ENCODE peak calls at places on chromosomes 3 and 15, in four cellular contexts. L, S, A and R are unnamed samples.
A peak's percentile ranks its signal among the peaks of the same experiment; 100 is the strongest.

GRCh38 chr3:182920515-182921084 is 59.7 kb downstream of the DCUN1D1 start:
- DNase-seq in L (no peak), S (no peak), A (peak; percentile 12), R (no peak)

GRCh38 chr3:132253262-132253878 is 63.8 kb upstream of the ACP3 start:
- DNase-seq in L (no peak), S (no peak), A (peak; percentile 77), R (peak; percentile 61)

GRCh38 chr15:99101501-99101900 is 3.4 kb upstream of the SYNM start:
- DNase-seq in L (no peak), S (no peak), A (no peak), R (no peak)

GRCh38 chr3:171671709-171672108 is 138.6 kb downstream of the PLD1 start:
- DNase-seq in L (no peak), S (no peak), A (no peak), R (no peak)

GRCh38 chr3:77370413-77370812 is 330.5 kb downstream of the ROBO2 start:
- DNase-seq in L (no peak), S (no peak), A (peak; percentile 78), R (peak; percentile 72)

GRCh38 chr3:62939707-62940106 is 64.5 kb upstream of the CADPS start:
- DNase-seq in L (no peak), S (no peak), A (no peak), R (no peak)

GRCh38 chr3:41881233-41881821 is 80.6 kb downstream of the ULK4 start:
- DNase-seq in L (no peak), S (no peak), A (peak; percentile 73), R (peak; percentile 37)

GRCh38 chr15:97900006-97900405 is 60.5 kb upstream of the ARRDC4 start:
- DNase-seq in L (no peak), S (no peak), A (no peak), R (no peak)

GRCh38 chr3:78221796-78222195 is 1181.9 kb downstream of the ROBO2 start:
- DNase-seq in L (no peak), S (no peak), A (peak; percentile 11), R (peak; percentile 6)

GRCh38 chr15:57792729-57793449 is 86.4 kb downstream of the POLR2M start:
- DNase-seq in L (no peak), S (no peak), A (peak; percentile 61), R (no peak)

GRCh38 chr15:88071141-88071540 is 185.4 kb downstream of the NTRK3 start:
- DNase-seq in L (no peak), S (no peak), A (no peak), R (no peak)

GRCh38 chr3:46944191-46944590 is 32.4 kb downstream of the CCDC12 start:
- DNase-seq in L (no peak), S (no peak), A (no peak), R (no peak)

GRCh38 chr3:81838455-81838854 is 77.0 kb upstream of the GBE1 start:
- DNase-seq in L (no peak), S (no peak), A (no peak), R (no peak)

GRCh38 chr3:49333091-49333490 is 6.8 kb downstream of the USP4 start:
- DNase-seq in L (no peak), S (no peak), A (no peak), R (no peak)

GRCh38 chr15:24955549-24955929 is 752 bp downstream of the SNRPN start:
- DNase-seq in L (no peak), S (peak; percentile 65), A (no peak), R (no peak)

GRCh38 chr3:195030791-195031321 is 240.1 kb downstream of the XXYLT1 start:
- DNase-seq in L (no peak), S (no peak), A (peak; percentile 94), R (no peak)

GRCh38 chr15:61403884-61404283 is 174.8 kb upstream of the RORA start:
- DNase-seq in L (no peak), S (no peak), A (no peak), R (no peak)

GRCh38 chr3:45940004-45940780 is 3.1 kb upstream of the CXCR6 start:
- DNase-seq in L (no peak), S (peak; percentile 51), A (no peak), R (no peak)

GRCh38 chr3:9135930-9136525 is 113.4 kb downstream of the SRGAP3 start:
- DNase-seq in L (peak; percentile 37), S (no peak), A (no peak), R (no peak)

GRCh38 chr3:124413989-124414598 is 316.2 kb upstream of the UMPS start:
- DNase-seq in L (no peak), S (no peak), A (no peak), R (no peak)

GRCh38 chr3:1183320-1184048 is 90.7 kb downstream of the CNTN6 start:
- DNase-seq in L (no peak), S (no peak), A (no peak), R (no peak)

GRCh38 chr3:79543618-79544017 is 224.2 kb downstream of the ROBO1 start:
- DNase-seq in L (no peak), S (no peak), A (no peak), R (no peak)

GRCh38 chr15:59918994-59919951 is 84.8 kb upstream of the FOXB1 start:
- DNase-seq in L (no peak), S (no peak), A (peak; percentile 71), R (peak; percentile 55)

GRCh38 chr15:36921484-36922091 is 178.8 kb downstream of the MEIS2 start:
- DNase-seq in L (no peak), S (no peak), A (no peak), R (no peak)

GRCh38 chr15:55770261-55770660 is 27.3 kb upstream of the PRTG start:
- DNase-seq in L (no peak), S (no peak), A (no peak), R (no peak)

GRCh38 chr15:98774756-98775497 is 126.6 kb downstream of the IGF1R start:
- DNase-seq in L (no peak), S (no peak), A (no peak), R (no peak)

GRCh38 chr3:56819016-56819809 is 17.5 kb upstream of the ARHGEF3 start:
- DNase-seq in L (no peak), S (no peak), A (peak; percentile 59), R (no peak)

GRCh38 chr3:43996379-43997301 is 245.0 kb upstream of the TOPAZ1 start:
- DNase-seq in L (no peak), S (no peak), A (no peak), R (peak; percentile 41)

GRCh38 chr3:3088066-3088465 is 22.1 kb downstream of the IL5RA start:
- DNase-seq in L (no peak), S (no peak), A (no peak), R (no peak)

GRCh38 chr3:3084890-3085289 is 25.3 kb downstream of the IL5RA start:
- DNase-seq in L (no peak), S (no peak), A (no peak), R (no peak)

GRCh38 chr3:3086239-3086638 is 23.9 kb downstream of the IL5RA start:
- DNase-seq in L (no peak), S (no peak), A (no peak), R (no peak)

GRCh38 chr3:3087279-3087678 is 22.9 kb downstream of the IL5RA start:
- DNase-seq in L (no peak), S (no peak), A (no peak), R (no peak)

GRCh38 chr3:3085782-3086181 is 24.4 kb downstream of the IL5RA start:
- DNase-seq in L (no peak), S (no peak), A (no peak), R (no peak)
- TF ChIP-seq CTCF in L (no peak), S (no peak), A (no peak), R (no peak)

GRCh38 chr3:127070776-127071175 is 87.9 kb downstream of the PLXNA1 start:
- DNase-seq in L (no peak), S (peak; percentile 39), A (no peak), R (no peak)
- TF ChIP-seq CTCF in L (no peak), S (no peak), A (no peak), R (no peak)

GRCh38 chr3:186529204-186529999 is 14.8 kb downstream of the CRYGS start:
- DNase-seq in L (no peak), S (no peak), A (peak; percentile 14), R (no peak)
- TF ChIP-seq CTCF in L (peak; percentile 17), S (no peak), A (peak; percentile 14), R (peak; percentile 18)

GRCh38 chr3:121989943-121990342 is 32.1 kb downstream of the ILDR1 start:
- DNase-seq in L (no peak), S (no peak), A (peak; percentile 39), R (peak; percentile 17)
- TF ChIP-seq CTCF in L (no peak), S (no peak), A (peak; percentile 44), R (peak; percentile 16)

DNA sequence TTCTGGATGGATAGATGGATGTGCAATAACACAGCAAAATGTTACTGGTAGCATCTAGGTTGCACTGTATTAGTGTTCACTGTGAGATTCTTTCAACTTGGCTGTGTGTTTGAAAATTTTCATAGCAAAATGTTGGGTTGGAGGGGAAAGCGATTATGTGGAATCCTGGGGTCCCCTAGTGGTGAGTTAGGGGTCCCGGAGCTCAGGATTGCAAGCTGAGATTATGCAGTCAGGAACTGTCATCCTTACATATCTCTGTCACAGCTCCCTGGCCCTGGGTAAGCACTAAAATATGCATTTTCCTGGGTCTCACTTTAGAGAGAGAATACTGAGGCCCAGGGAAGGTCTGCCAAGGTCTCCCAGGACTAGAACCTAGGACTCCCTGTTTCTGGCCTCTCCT is 77.2 kb downstream of the CEMIP start:
- DNase-seq in L (no peak), S (no peak), A (peak; percentile 38), R (no peak)
- TF ChIP-seq CTCF in L (peak; percentile 57), S (no peak), A (peak; percentile 57), R (peak; percentile 61)

GRCh38 chr15:70152070-70152480 is 54.4 kb upstream of the TLE3 start:
- DNase-seq in L (no peak), S (peak; percentile 76), A (no peak), R (no peak)
- TF ChIP-seq CTCF in L (no peak), S (no peak), A (no peak), R (no peak)

GRCh38 chr3:161415506-161416231 is 44.4 kb upstream of the SPTSSB start:
- DNase-seq in L (no peak), S (no peak), A (peak; percentile 97), R (peak; percentile 87)

GRCh38 chr3:161412117-161412516 is 40.8 kb upstream of the SPTSSB start:
- DNase-seq in L (no peak), S (no peak), A (peak; percentile 98), R (peak; percentile 26)

GRCh38 chr3:161414907-161415306 is 43.6 kb upstream of the SPTSSB start:
- DNase-seq in L (no peak), S (no peak), A (no peak), R (no peak)

GRCh38 chr3:161413855-161414210 is 42.5 kb upstream of the SPTSSB start:
- DNase-seq in L (no peak), S (no peak), A (no peak), R (no peak)

DNA sequence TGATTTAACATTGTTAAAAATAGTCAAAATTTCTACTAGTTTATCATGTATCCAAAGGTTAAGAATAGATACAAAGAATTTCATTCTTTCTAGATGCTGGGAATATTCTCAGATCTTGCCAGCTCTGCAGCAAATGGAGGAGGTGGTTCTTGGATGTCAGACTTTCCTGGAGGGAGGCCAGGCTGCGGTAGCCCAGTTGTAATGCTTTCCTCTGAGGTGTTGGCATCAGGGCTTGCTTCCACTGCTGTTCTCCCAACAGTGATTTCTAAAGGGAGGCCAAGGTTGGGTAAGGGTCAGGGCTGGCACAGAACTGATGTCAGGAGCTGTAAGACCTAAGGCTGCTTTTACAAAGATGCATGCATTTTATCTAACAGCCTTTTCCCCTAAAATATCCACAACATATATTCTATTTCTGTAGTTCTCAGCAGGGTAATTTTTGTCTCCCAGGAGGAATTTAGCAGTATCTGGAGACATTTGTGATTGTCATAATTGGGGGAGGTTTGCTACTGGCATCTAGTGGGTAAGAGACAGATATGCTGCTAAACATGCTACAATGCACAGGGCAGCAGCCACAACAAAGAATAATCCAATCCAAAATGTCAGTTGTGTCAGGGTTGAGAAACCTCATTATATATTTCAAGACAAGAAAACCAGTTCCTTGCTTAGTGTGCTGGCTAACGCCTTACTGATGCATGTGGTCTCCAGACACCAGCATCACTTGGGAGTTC is 42.0 kb upstream of the SPTSSB start:
- DNase-seq in L (no peak), S (no peak), A (peak; percentile 89), R (no peak)
- TF ChIP-seq CTCF in L (no peak), S (no peak), A (peak; percentile 43), R (no peak)